ENCODE peak calls at places on chromosome 7, in four cellular contexts. M, D, X and N are unnamed samples.

GRCh38 chr7:105638942-105639495 is 57.7 kb upstream of the EFCAB10 start:
- DNase-seq in D (no peak), X (no peak), M (peak), N (no peak)

GRCh38 chr7:25663877-25664276 is 435.6 kb upstream of the NPVF start:
- DNase-seq in M (no peak), X (no peak), D (no peak), N (no peak)

GRCh38 chr7:151451626-151452025 is 11.7 kb upstream of the CRYGN start:
- DNase-seq in X (no peak), M (no peak), D (no peak), N (no peak)

GRCh38 chr7:111232249-111233084 is 141.5 kb downstream of the LRRN3 start:
- DNase-seq in M (no peak), D (no peak), X (peak), N (no peak)

GRCh38 chr7:132422502-132423101 is 153.7 kb downstream of the PLXNA4 start:
- DNase-seq in D (no peak), M (no peak), X (no peak), N (no peak)

GRCh38 chr7:141654551-141654950 is 47.4 kb downstream of the DENND11 start:
- DNase-seq in X (no peak), D (peak), M (peak), N (peak)

GRCh38 chr7:117010375-117011133 is 57.3 kb downstream of the ST7 start:
- DNase-seq in D (no peak), M (no peak), X (no peak), N (no peak)

GRCh38 chr7:79268730-79269129 is 184.7 kb downstream of the MAGI2 start:
- DNase-seq in D (no peak), M (no peak), X (no peak), N (no peak)